ENCODE peak calls at places on chromosomes 1 and 21, in eight cellular contexts. P, Z, G, N, C, M, E and D are unnamed samples.

GRCh38 chr21:43985690-43986251 is 26.3 kb upstream of the TRAPPC10 start:
- DNase-seq in P (no peak), Z (no peak), G (no peak), N (no peak), C (no peak), M (no peak), E (no peak), D (no peak)

GRCh38 chr1:173603056-173603591 is at the start of gene SLC9C2:
- DNase-seq in P (no peak), Z (no peak), G (no peak), N (no peak), C (no peak), M (no peak), E (no peak), D (no peak)

GRCh38 chr1:221217029-221217428 is 337.8 kb downstream of the HLX start:
- DNase-seq in P (no peak), Z (no peak), G (no peak), N (peak; percentile 30), C (peak; percentile 10), M (no peak), E (no peak), D (no peak)

GRCh38 chr1:27538793-27539192 is 48.8 kb upstream of the WASF2 start:
- DNase-seq in P (no peak), Z (no peak), G (no peak), N (peak; percentile 92), C (peak; percentile 76), M (no peak), E (no peak), D (peak; percentile 49)

GRCh38 chr1:244414543-244414942 is 37.2 kb downstream of the ADSS2 start:
- DNase-seq in P (no peak), Z (no peak), G (no peak), N (peak; percentile 39), C (no peak), M (no peak), E (no peak), D (peak; percentile 42)

GRCh38 chr1:160658162-160658955 is 11.5 kb upstream of the SLAMF1 start:
- DNase-seq in P (no peak), Z (no peak), G (no peak), N (no peak), C (no peak), M (no peak), E (no peak), D (no peak)

GRCh38 chr1:83029050-83029449 is 969.9 kb downstream of the TTLL7 start:
- DNase-seq in P (no peak), Z (no peak), G (no peak), N (no peak), C (no peak), M (no peak), E (no peak), D (no peak)

GRCh38 chr21:39316062-39316461 is 2.6 kb upstream of the BRWD1 start:
- DNase-seq in P (no peak), Z (no peak), G (no peak), N (peak; percentile 20), C (no peak), M (no peak), E (no peak), D (no peak)

GRCh38 chr1:47399138-47399840 is 16.8 kb upstream of the FOXE3 start:
- DNase-seq in P (no peak), Z (no peak), G (no peak), N (no peak), C (no peak), M (no peak), E (no peak), D (no peak)

GRCh38 chr1:209723761-209724693 is 19.4 kb downstream of the HSD11B1 start:
- DNase-seq in P (peak; percentile 42), Z (no peak), G (no peak), N (no peak), C (no peak), M (peak; percentile 34), E (no peak), D (no peak)

GRCh38 chr1:9922342-9922741 is 12.3 kb upstream of the CTNNBIP1 start:
- DNase-seq in P (no peak), Z (no peak), G (no peak), N (no peak), C (no peak), M (no peak), E (no peak), D (no peak)

GRCh38 chr1:150280138-150280707 is 2.1 kb upstream of the CIART start:
- DNase-seq in P (no peak), Z (no peak), G (no peak), N (no peak), C (no peak), M (no peak), E (no peak), D (no peak)

GRCh38 chr1:56481140-56481694 is 98.1 kb downstream of the PLPP3 start:
- DNase-seq in P (no peak), Z (no peak), G (no peak), N (no peak), C (no peak), M (no peak), E (no peak), D (no peak)

GRCh38 chr1:21302747-21303715 is 12.8 kb upstream of the ECE1 start:
- DNase-seq in P (no peak), Z (no peak), G (no peak), N (peak; percentile 90), C (peak; percentile 61), M (no peak), E (no peak), D (peak; percentile 70)

GRCh38 chr1:43072314-43072713 is 99.8 kb downstream of the EBNA1BP2 start:
- DNase-seq in P (no peak), Z (no peak), G (no peak), N (no peak), C (no peak), M (no peak), E (no peak), D (no peak)

GRCh38 chr1:202563818-202564217 is 146.4 kb downstream of the SYT2 start:
- DNase-seq in P (no peak), Z (no peak), G (no peak), N (no peak), C (no peak), M (no peak), E (no peak), D (no peak)

GRCh38 chr1:94079056-94079990 is 41.6 kb downstream of the ABCA4 start:
- DNase-seq in P (no peak), Z (no peak), G (no peak), N (no peak), C (no peak), M (no peak), E (no peak), D (no peak)

GRCh38 chr1:199867601-199868000 is 159.9 kb upstream of the NR5A2 start:
- DNase-seq in P (no peak), Z (no peak), G (no peak), N (peak; percentile 42), C (no peak), M (no peak), E (no peak), D (no peak)

GRCh38 chr1:147185442-147185841 is 13.2 kb upstream of the PRKAB2 start:
- DNase-seq in P (no peak), Z (no peak), G (no peak), N (no peak), C (no peak), M (no peak), E (no peak), D (no peak)

GRCh38 chr1:27864264-27864895 is 8.0 kb upstream of the THEMIS2 start:
- DNase-seq in P (peak; percentile 41), Z (no peak), G (no peak), N (no peak), C (no peak), M (peak; percentile 50), E (no peak), D (no peak)